ENCODE peak calls at places on chromosomes 2 and 18, in six cellular contexts. One of them, this sample, is unnamed.

GRCh38 chr2:30098271-30099005 is 48.4 kb upstream of the YPEL5 start:
- DNase-seq in dorsolateral prefrontal cortex: no peak
- DNase-seq in tibial nerve: no peak
- DNase-seq in cardiac muscle cell: no peak
- DNase-seq in HL-60: no peak
- DNase-seq in fibroblast of mammary gland: no peak
- DNase-seq in this sample: no peak

GRCh38 chr18:9321017-9321452 is 13.5 kb upstream of the TWSG1 start:
- DNase-seq in cardiac muscle cell: no peak
- DNase-seq in HL-60: no peak
- DNase-seq in tibial nerve: no peak
- DNase-seq in fibroblast of mammary gland: peak; percentile 8
- DNase-seq in dorsolateral prefrontal cortex: no peak
- DNase-seq in this sample: peak; percentile 50

GRCh38 chr2:70553334-70553583 is 367 bp downstream of the TGFA start:
- DNase-seq in fibroblast of mammary gland: no peak
- DNase-seq in dorsolateral prefrontal cortex: no peak
- DNase-seq in tibial nerve: peak; percentile 11
- DNase-seq in cardiac muscle cell: no peak
- DNase-seq in HL-60: no peak
- DNase-seq in this sample: no peak

GRCh38 chr2:197086500-197086899 is 160.0 kb upstream of the PGAP1 start:
- DNase-seq in dorsolateral prefrontal cortex: no peak
- DNase-seq in cardiac muscle cell: no peak
- DNase-seq in fibroblast of mammary gland: no peak
- DNase-seq in HL-60: peak; percentile 37
- DNase-seq in tibial nerve: no peak
- DNase-seq in this sample: no peak

GRCh38 chr2:177118636-177119035 is 94.0 kb upstream of the HNRNPA3 start:
- DNase-seq in cardiac muscle cell: no peak
- DNase-seq in HL-60: no peak
- DNase-seq in fibroblast of mammary gland: no peak
- DNase-seq in dorsolateral prefrontal cortex: no peak
- DNase-seq in tibial nerve: no peak
- DNase-seq in this sample: no peak

GRCh38 chr2:237320801-237321563 is 93.0 kb downstream of the COL6A3 start:
- DNase-seq in dorsolateral prefrontal cortex: no peak
- DNase-seq in fibroblast of mammary gland: peak; percentile 73
- DNase-seq in HL-60: no peak
- DNase-seq in cardiac muscle cell: no peak
- DNase-seq in tibial nerve: peak; percentile 71
- DNase-seq in this sample: no peak

GRCh38 chr2:86064006-86064405 is 41.7 kb downstream of the POLR1A start:
- DNase-seq in HL-60: no peak
- DNase-seq in dorsolateral prefrontal cortex: no peak
- DNase-seq in tibial nerve: no peak
- DNase-seq in cardiac muscle cell: no peak
- DNase-seq in fibroblast of mammary gland: peak; percentile 36
- DNase-seq in this sample: peak; percentile 88

GRCh38 chr2:233676046-233676445 is 4.3 kb downstream of the UGT1A9 start:
- DNase-seq in cardiac muscle cell: no peak
- DNase-seq in fibroblast of mammary gland: peak; percentile 5
- DNase-seq in HL-60: no peak
- DNase-seq in dorsolateral prefrontal cortex: no peak
- DNase-seq in tibial nerve: no peak
- DNase-seq in this sample: peak; percentile 60

GRCh38 chr18:494602-494983 is 5.9 kb downstream of the COLEC12 start:
- DNase-seq in HL-60: no peak
- DNase-seq in cardiac muscle cell: no peak
- DNase-seq in dorsolateral prefrontal cortex: no peak
- DNase-seq in fibroblast of mammary gland: peak; percentile 89
- DNase-seq in tibial nerve: no peak
- DNase-seq in this sample: peak; percentile 56

GRCh38 chr2:110115291-110116032 is at the start of gene MALL:
- DNase-seq in fibroblast of mammary gland: no peak
- DNase-seq in dorsolateral prefrontal cortex: no peak
- DNase-seq in HL-60: no peak
- DNase-seq in tibial nerve: no peak
- DNase-seq in cardiac muscle cell: peak; percentile 55
- DNase-seq in this sample: no peak

GRCh38 chr2:63755980-63756379 is 85.7 kb upstream of the UGP2 start:
- DNase-seq in fibroblast of mammary gland: peak; percentile 74
- DNase-seq in HL-60: no peak
- DNase-seq in dorsolateral prefrontal cortex: no peak
- DNase-seq in cardiac muscle cell: no peak
- DNase-seq in tibial nerve: no peak
- DNase-seq in this sample: peak; percentile 26

GRCh38 chr2:63853527-63854310 is 12.0 kb downstream of the UGP2 start:
- DNase-seq in cardiac muscle cell: no peak
- DNase-seq in fibroblast of mammary gland: peak; percentile 49
- DNase-seq in tibial nerve: no peak
- DNase-seq in dorsolateral prefrontal cortex: no peak
- DNase-seq in HL-60: peak; percentile 5
- DNase-seq in this sample: no peak

GRCh38 chr18:55694291-55694690 is 106.3 kb upstream of the TCF4 start:
- DNase-seq in dorsolateral prefrontal cortex: no peak
- DNase-seq in fibroblast of mammary gland: peak; percentile 15
- DNase-seq in HL-60: peak; percentile 31
- DNase-seq in cardiac muscle cell: no peak
- DNase-seq in tibial nerve: no peak
- DNase-seq in this sample: peak; percentile 28

GRCh38 chr18:13005289-13005688 is 14.1 kb downstream of the CEP192 start:
- DNase-seq in HL-60: no peak
- DNase-seq in fibroblast of mammary gland: no peak
- DNase-seq in cardiac muscle cell: no peak
- DNase-seq in tibial nerve: no peak
- DNase-seq in dorsolateral prefrontal cortex: no peak
- DNase-seq in this sample: no peak

GRCh38 chr18:13006731-13007550 is 15.8 kb downstream of the CEP192 start:
- DNase-seq in dorsolateral prefrontal cortex: no peak
- DNase-seq in HL-60: no peak
- DNase-seq in cardiac muscle cell: no peak
- DNase-seq in tibial nerve: no peak
- DNase-seq in fibroblast of mammary gland: no peak
- DNase-seq in this sample: no peak

GRCh38 chr18:12998332-12999060 is 7.3 kb downstream of the CEP192 start:
- DNase-seq in tibial nerve: no peak
- DNase-seq in cardiac muscle cell: no peak
- DNase-seq in HL-60: no peak
- DNase-seq in dorsolateral prefrontal cortex: no peak
- DNase-seq in fibroblast of mammary gland: no peak
- DNase-seq in this sample: no peak

GRCh38 chr18:13004316-13004879 is 13.2 kb downstream of the CEP192 start:
- DNase-seq in fibroblast of mammary gland: no peak
- DNase-seq in HL-60: no peak
- DNase-seq in dorsolateral prefrontal cortex: no peak
- DNase-seq in cardiac muscle cell: no peak
- DNase-seq in tibial nerve: no peak
- DNase-seq in this sample: no peak

GRCh38 chr18:13003466-13003896 is 12.3 kb downstream of the CEP192 start:
- DNase-seq in fibroblast of mammary gland: peak; percentile 88
- DNase-seq in HL-60: peak; percentile 93
- DNase-seq in dorsolateral prefrontal cortex: no peak
- DNase-seq in cardiac muscle cell: peak; percentile 48
- DNase-seq in tibial nerve: no peak
- DNase-seq in this sample: peak; percentile 92
- TF ChIP-seq CTCF in fibroblast of mammary gland: peak; percentile 48
- TF ChIP-seq CTCF in HL-60: peak; percentile 50
- TF ChIP-seq CTCF in dorsolateral prefrontal cortex: peak; percentile 29
- TF ChIP-seq CTCF in cardiac muscle cell: peak; percentile 65
- TF ChIP-seq CTCF in tibial nerve: no peak
- TF ChIP-seq CTCF in this sample: peak; percentile 72

GRCh38 chr2:218993345-218994315 is at the start of gene CRYBA2:
- DNase-seq in HL-60: no peak
- DNase-seq in fibroblast of mammary gland: no peak
- DNase-seq in dorsolateral prefrontal cortex: no peak
- DNase-seq in tibial nerve: no peak
- DNase-seq in cardiac muscle cell: no peak
- DNase-seq in this sample: peak; percentile 6

GRCh38 chr2:218992196-218992595 is 1.0 kb downstream of the CRYBA2 start:
- DNase-seq in cardiac muscle cell: no peak
- DNase-seq in HL-60: no peak
- DNase-seq in dorsolateral prefrontal cortex: no peak
- DNase-seq in tibial nerve: no peak
- DNase-seq in fibroblast of mammary gland: no peak
- DNase-seq in this sample: no peak

GRCh38 chr2:218991674-218992168 is 1.5 kb downstream of the CRYBA2 start:
- DNase-seq in dorsolateral prefrontal cortex: no peak
- DNase-seq in HL-60: no peak
- DNase-seq in fibroblast of mammary gland: peak; percentile 45
- DNase-seq in cardiac muscle cell: peak; percentile 37
- DNase-seq in tibial nerve: no peak
- DNase-seq in this sample: peak; percentile 33

GRCh38 chr2:218990612-218991011 is 2.6 kb downstream of the CRYBA2 start:
- DNase-seq in dorsolateral prefrontal cortex: no peak
- DNase-seq in tibial nerve: no peak
- DNase-seq in fibroblast of mammary gland: no peak
- DNase-seq in cardiac muscle cell: no peak
- DNase-seq in HL-60: no peak
- DNase-seq in this sample: no peak

GRCh38 chr2:218992703-218993344 is 398 bp downstream of the CRYBA2 start:
- DNase-seq in HL-60: no peak
- DNase-seq in tibial nerve: no peak
- DNase-seq in dorsolateral prefrontal cortex: no peak
- DNase-seq in cardiac muscle cell: peak; percentile 36
- DNase-seq in fibroblast of mammary gland: no peak
- DNase-seq in this sample: no peak
- H3K4me3 ChIP-seq in HL-60: no peak overlapping the region
- H3K4me3 ChIP-seq in tibial nerve: peak overlapping the region; percentile 0
- H3K4me3 ChIP-seq in dorsolateral prefrontal cortex: peak overlapping the region; percentile 65
- H3K4me3 ChIP-seq in cardiac muscle cell: no peak overlapping the region
- H3K4me3 ChIP-seq in fibroblast of mammary gland: no peak overlapping the region
- H3K4me3 ChIP-seq in this sample: no peak overlapping the region

DNA sequence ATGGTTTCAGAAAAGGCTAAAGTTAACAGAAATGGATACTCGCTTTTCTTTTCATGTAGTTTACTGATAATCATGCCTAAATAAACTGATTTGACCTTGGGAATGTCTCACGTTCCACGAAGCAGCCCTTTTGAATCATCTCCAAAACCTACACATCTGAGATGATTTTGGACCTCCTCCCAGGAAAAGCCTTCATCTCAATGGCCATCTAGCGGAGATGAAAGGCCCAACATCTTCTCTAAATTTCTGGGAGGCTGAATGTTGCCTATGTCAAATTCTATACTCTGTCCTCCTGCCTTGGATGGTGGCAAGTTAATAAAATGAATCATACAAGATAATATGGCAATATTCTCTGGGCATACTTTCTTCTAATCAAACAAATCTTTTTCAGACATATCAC is 448.5 kb downstream of the ZEB2 start:
- DNase-seq in fibroblast of mammary gland: peak; percentile 41
- DNase-seq in HL-60: no peak
- DNase-seq in cardiac muscle cell: no peak
- DNase-seq in tibial nerve: no peak
- DNase-seq in dorsolateral prefrontal cortex: no peak
- DNase-seq in this sample: peak; percentile 84
- TF ChIP-seq CTCF in fibroblast of mammary gland: peak; percentile 26
- TF ChIP-seq CTCF in HL-60: no peak
- TF ChIP-seq CTCF in cardiac muscle cell: peak; percentile 51
- TF ChIP-seq CTCF in tibial nerve: peak; percentile 13
- TF ChIP-seq CTCF in dorsolateral prefrontal cortex: no peak
- TF ChIP-seq CTCF in this sample: peak; percentile 83

DNA sequence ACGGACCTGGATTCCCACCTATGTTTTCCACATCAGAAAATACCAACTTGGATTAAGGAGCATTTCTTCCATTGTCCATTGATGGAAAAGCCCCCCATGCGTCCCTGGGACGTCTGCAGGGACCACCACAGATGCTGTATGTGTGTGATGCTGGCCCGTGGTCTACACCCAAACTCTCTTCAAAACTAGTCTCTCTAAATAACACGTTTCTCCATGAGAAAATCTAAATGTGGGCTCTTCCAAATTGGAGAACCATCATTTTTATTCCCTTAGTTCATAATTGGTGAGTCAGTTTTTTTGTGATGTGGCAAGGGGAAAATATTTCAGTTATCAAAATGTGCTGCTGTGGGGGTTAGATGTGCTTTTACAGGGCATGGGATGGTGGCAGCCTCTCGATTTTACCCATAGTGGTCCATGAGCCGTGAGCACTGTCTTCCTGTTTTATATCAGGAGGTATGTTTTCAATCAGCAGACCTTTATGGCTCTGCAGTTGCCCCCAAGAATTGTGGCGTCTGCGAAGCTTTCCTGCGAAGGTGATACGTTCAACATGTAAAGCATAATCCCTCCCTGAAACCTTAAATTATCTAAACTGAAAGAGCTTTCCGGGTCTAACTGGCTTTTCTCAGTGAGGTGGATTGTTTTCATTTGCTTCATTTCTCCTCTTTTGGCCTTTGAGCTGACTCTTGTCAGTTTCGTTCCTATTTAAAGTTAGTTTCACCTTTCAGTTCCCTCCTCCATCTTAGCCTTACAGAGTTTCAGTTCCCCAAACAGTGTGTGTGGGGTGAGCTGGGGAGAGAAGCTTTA is 78.3 kb downstream of the SETBP1 start:
- DNase-seq in HL-60: no peak
- DNase-seq in dorsolateral prefrontal cortex: no peak
- DNase-seq in cardiac muscle cell: no peak
- DNase-seq in fibroblast of mammary gland: no peak
- DNase-seq in tibial nerve: no peak
- DNase-seq in this sample: no peak
- H3K4me3 ChIP-seq in HL-60: peak overlapping the region; percentile 19
- H3K4me3 ChIP-seq in dorsolateral prefrontal cortex: no peak overlapping the region
- H3K4me3 ChIP-seq in cardiac muscle cell: no peak overlapping the region
- H3K4me3 ChIP-seq in fibroblast of mammary gland: no peak overlapping the region
- H3K4me3 ChIP-seq in tibial nerve: no peak overlapping the region
- H3K4me3 ChIP-seq in this sample: no peak overlapping the region

DNA sequence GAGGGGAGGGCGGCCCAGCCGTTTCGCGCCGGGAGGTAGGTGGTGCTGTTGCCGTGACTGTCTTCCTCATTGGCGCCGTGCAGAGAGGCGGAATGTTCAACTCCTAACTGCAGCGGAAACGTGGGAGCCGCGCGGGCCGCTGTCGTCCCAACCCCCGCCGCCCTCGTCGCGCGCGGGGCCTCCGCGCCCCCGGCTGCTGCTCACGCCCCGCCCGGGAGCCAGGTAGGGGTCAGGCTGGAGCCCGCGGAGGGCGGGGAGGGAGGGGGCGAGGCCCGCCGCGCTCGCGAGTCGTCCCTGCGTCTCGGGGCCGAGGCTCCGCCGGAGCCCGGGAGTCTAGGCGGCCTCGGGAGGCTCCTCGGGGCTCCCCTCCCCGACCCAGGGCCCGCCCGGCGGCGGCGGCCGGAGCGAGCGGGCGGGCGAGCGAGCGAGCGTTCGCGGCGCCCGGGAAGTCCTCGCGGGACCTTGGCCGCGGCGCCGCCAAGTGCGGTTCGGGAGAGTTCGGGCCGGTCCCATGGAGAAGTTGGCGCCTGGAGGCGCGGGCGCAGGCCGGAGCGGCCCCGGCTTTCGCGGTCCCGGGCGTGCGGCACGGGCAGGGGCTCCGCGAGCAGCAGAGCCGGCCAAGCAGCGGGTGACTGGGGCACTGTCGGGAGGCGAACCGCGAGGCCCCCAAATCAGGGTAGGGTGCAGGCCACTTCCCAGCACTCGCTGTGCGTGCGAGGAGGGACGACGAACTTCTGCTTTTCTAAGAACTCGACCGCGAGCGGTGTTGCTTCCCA is at the start of gene MAP3K20:
- DNase-seq in fibroblast of mammary gland: peak; percentile 67
- DNase-seq in tibial nerve: peak; percentile 63
- DNase-seq in cardiac muscle cell: peak; percentile 79
- DNase-seq in dorsolateral prefrontal cortex: peak; percentile 68
- DNase-seq in HL-60: peak; percentile 81
- DNase-seq in this sample: peak; percentile 82
- TF ChIP-seq CTCF in fibroblast of mammary gland: peak; percentile 22
- TF ChIP-seq CTCF in tibial nerve: peak; percentile 28
- TF ChIP-seq CTCF in cardiac muscle cell: peak; percentile 39
- TF ChIP-seq CTCF in dorsolateral prefrontal cortex: peak; percentile 47
- TF ChIP-seq CTCF in HL-60: no peak
- TF ChIP-seq CTCF in this sample: peak; percentile 60

GRCh38 chr2:64913357-64913869 is 75.8 kb upstream of the SLC1A4 start:
- DNase-seq in dorsolateral prefrontal cortex: no peak
- DNase-seq in fibroblast of mammary gland: no peak
- DNase-seq in HL-60: peak; percentile 34
- DNase-seq in tibial nerve: no peak
- DNase-seq in cardiac muscle cell: peak; percentile 60
- DNase-seq in this sample: no peak
- H3K4me3 ChIP-seq in dorsolateral prefrontal cortex: no peak overlapping the region
- H3K4me3 ChIP-seq in fibroblast of mammary gland: no peak overlapping the region
- H3K4me3 ChIP-seq in HL-60: no peak overlapping the region
- H3K4me3 ChIP-seq in tibial nerve: no peak overlapping the region
- H3K4me3 ChIP-seq in cardiac muscle cell: no peak overlapping the region
- H3K4me3 ChIP-seq in this sample: no peak overlapping the region